ENCODE peak calls at places on chromosomes 1 and 21, in six cellular contexts. N is aorta, K is left ventricle myocardium inferior, V is upper lobe of right lung, D is ascending aorta, E is right lobe of liver. S is an unnamed sample.
A peak's percentile ranks its signal among the peaks of the same experiment; 100 is the strongest.

GRCh38 chr21:33824156-33824941 is 91.3 kb downstream of the ATP5PO start:
- DNase-seq in N (no peak), K (no peak), V (no peak), D (no peak), E (no peak), S (no peak)

GRCh38 chr1:93395195-93395594 is 49.5 kb downstream of the DR1 start:
- DNase-seq in N (no peak), K (no peak), V (no peak), D (no peak), E (no peak), S (no peak)

GRCh38 chr1:23483327-23484252 is at the start of gene ASAP3:
- DNase-seq in N (peak; percentile 64), K (peak; percentile 60), V (peak; percentile 76), D (no peak), E (peak; percentile 69), S (no peak)

GRCh38 chr1:26734501-26735058 is 38.8 kb downstream of the ARID1A start:
- DNase-seq in N (no peak), K (no peak), V (no peak), D (no peak), E (no peak), S (no peak)

GRCh38 chr1:63931468-63931867 is 157.7 kb downstream of the ROR1 start:
- DNase-seq in N (no peak), K (no peak), V (no peak), D (no peak), E (no peak), S (no peak)

GRCh38 chr1:24254783-24255182 is 64.4 kb upstream of the GRHL3 start:
- DNase-seq in N (no peak), K (no peak), V (no peak), D (no peak), E (no peak), S (no peak)

GRCh38 chr1:67597336-67597735 is 87.7 kb upstream of the GADD45A start:
- DNase-seq in N (no peak), K (no peak), V (no peak), D (no peak), E (no peak), S (no peak)

GRCh38 chr1:3505161-3505560 is 50.7 kb downstream of the ARHGEF16 start:
- DNase-seq in N (no peak), K (no peak), V (no peak), D (no peak), E (no peak), S (no peak)

GRCh38 chr1:232477728-232478127 is 152.2 kb downstream of the SIPA1L2 start:
- DNase-seq in N (no peak), K (no peak), V (no peak), D (peak; percentile 67), E (no peak), S (peak; percentile 43)

GRCh38 chr1:236904874-236905741 is 99.1 kb downstream of the MT1HL1 start:
- DNase-seq in N (no peak), K (no peak), V (no peak), D (no peak), E (no peak), S (no peak)

GRCh38 chr1:116152950-116153691 is 41.9 kb downstream of the MAB21L3 start:
- DNase-seq in N (no peak), K (no peak), V (no peak), D (no peak), E (peak; percentile 77), S (no peak)

GRCh38 chr1:106613861-106614260 is 442.6 kb upstream of the PRMT6 start:
- DNase-seq in N (no peak), K (no peak), V (no peak), D (no peak), E (no peak), S (no peak)

GRCh38 chr1:184709418-184709817 is 45.2 kb downstream of the EDEM3 start:
- DNase-seq in N (no peak), K (no peak), V (no peak), D (no peak), E (no peak), S (no peak)

GRCh38 chr1:184705271-184705670 is 49.4 kb downstream of the EDEM3 start:
- DNase-seq in N (no peak), K (no peak), V (no peak), D (no peak), E (no peak), S (no peak)

DNA sequence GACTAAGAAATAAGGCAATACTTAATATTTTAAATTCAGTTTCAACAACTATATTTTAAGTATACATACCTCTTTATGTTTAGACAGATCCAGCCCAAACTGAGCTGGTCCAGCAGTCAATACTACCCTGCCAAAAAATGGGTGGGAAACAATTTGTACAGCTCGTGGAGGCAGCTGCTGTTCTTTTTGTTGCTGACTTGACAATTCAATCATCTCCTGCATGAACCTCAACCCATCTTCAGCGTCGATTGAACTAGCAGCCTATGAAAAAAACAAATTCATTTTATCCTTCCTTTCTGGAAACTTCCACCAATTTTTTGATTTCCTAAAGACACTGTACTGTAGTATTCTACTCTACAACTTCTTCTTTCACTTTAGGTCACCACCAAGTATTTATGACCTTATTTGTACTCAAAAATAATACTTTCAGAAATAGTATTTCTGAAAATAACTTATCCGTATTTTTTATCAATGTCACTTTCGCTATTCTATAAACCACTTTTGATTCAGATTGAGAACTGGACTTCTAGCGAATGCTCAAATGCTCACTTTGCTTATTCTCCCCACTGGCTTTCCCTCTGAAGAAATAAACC is 46.5 kb downstream of the EDEM3 start:
- DNase-seq in N (no peak), K (no peak), V (no peak), D (no peak), E (no peak), S (no peak)
- H3K36me3 ChIP-seq in N (peaks cover 3% of the 10 kb centered on the region), K (peaks cover 95% of the 10 kb centered on the region), V (peaks cover 99% of the 10 kb centered on the region), D (peaks cover 66% of the 10 kb centered on the region), E (peaks cover 17% of the 10 kb centered on the region), S (peaks cover 93% of the 10 kb centered on the region)

GRCh38 chr1:107919953-107920352 is 45.0 kb downstream of the VAV3 start:
- DNase-seq in N (no peak), K (no peak), V (no peak), D (no peak), E (no peak), S (no peak)

GRCh38 chr1:107925565-107925964 is 39.4 kb downstream of the VAV3 start:
- DNase-seq in N (no peak), K (no peak), V (no peak), D (no peak), E (no peak), S (no peak)

GRCh38 chr1:107926436-107927080 is 38.4 kb downstream of the VAV3 start:
- DNase-seq in N (no peak), K (no peak), V (no peak), D (no peak), E (no peak), S (no peak)

GRCh38 chr1:107920999-107921398 is 44.0 kb downstream of the VAV3 start:
- DNase-seq in N (no peak), K (no peak), V (no peak), D (no peak), E (no peak), S (no peak)

GRCh38 chr1:107920578-107920977 is 44.4 kb downstream of the VAV3 start:
- DNase-seq in N (no peak), K (no peak), V (no peak), D (no peak), E (no peak), S (no peak)
- H3K27ac ChIP-seq in N (no peak overlapping the region), K (no peak overlapping the region), V (no peak overlapping the region), D (no peak overlapping the region), E (no peak overlapping the region), S (no peak overlapping the region)

GRCh38 chr1:36345353-36345752 is 21.9 kb upstream of the EVA1B start:
- DNase-seq in N (no peak), K (no peak), V (no peak), D (no peak), E (no peak), S (no peak)

GRCh38 chr1:36346741-36347370 is 23.4 kb upstream of the EVA1B start:
- DNase-seq in N (no peak), K (no peak), V (no peak), D (no peak), E (no peak), S (no peak)

GRCh38 chr1:36342426-36343185 is 19.2 kb upstream of the EVA1B start:
- DNase-seq in N (peak; percentile 77), K (no peak), V (peak; percentile 75), D (peak; percentile 89), E (no peak), S (no peak)

GRCh38 chr1:36343651-36344394 is 20.4 kb upstream of the EVA1B start:
- DNase-seq in N (no peak), K (no peak), V (no peak), D (no peak), E (no peak), S (no peak)

DNA sequence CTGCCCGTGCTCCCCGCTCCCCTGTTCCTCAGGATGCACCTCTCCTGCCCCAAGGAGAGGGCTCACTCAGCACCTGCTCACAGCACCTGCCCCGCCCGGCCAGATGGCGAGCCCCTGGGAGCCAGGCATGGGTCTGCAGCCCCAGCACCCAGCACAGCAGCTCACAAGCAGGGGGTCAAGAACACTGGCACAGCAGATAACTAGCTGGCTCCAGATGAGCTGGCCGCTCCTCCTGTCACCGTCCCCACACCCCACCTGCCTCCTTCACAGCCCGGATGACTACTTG is 20.9 kb upstream of the EVA1B start:
- DNase-seq in N (no peak), K (no peak), V (no peak), D (no peak), E (no peak), S (no peak)
- H3K36me3 ChIP-seq in N (no peaks in the 10 kb centered on the region), K (peaks cover 73% of the 10 kb centered on the region), V (peaks cover 77% of the 10 kb centered on the region), D (peaks cover 66% of the 10 kb centered on the region), E (peaks cover 3% of the 10 kb centered on the region), S (peaks cover 43% of the 10 kb centered on the region)

DNA sequence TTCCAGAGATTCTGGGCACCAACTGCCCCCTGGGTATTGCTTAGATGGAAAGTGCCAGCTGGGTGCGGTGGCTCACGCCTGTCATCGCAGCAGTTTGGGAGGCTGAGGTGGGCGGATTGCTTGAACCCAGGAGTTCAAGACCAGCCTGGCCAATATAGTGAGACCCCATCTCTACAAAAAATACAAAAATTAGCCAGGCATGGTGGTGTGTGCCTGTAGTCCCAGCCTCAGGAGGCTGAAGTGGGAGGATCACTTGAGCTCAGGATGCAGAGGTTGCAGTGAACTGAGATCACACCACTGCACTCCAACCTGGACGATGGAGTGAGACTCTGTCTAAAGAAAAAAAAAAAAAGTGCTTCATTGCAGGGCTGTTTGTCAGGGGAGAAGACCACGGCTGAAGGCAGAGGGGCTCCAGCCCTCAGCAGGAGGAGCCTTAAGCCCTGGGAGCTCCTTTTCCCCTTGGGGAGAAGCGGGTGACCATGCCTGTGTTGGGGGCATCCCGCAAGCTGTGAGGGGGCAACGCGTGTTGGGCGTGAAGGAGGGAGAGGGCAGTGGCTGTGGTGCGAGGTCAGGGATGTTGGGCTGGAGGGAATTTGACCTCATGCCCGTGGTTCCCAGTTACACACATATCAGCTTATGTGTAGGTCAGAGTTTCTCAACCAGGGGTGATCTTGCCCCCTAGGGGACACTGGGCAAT is 131.5 kb upstream of the VAMP3 start:
- DNase-seq in N (no peak), K (no peak), V (no peak), D (no peak), E (no peak), S (no peak)
- H3K27ac ChIP-seq in N (no peak overlapping the region), K (no peak overlapping the region), V (no peak overlapping the region), D (no peak overlapping the region), E (no peak overlapping the region), S (no peak overlapping the region)

DNA sequence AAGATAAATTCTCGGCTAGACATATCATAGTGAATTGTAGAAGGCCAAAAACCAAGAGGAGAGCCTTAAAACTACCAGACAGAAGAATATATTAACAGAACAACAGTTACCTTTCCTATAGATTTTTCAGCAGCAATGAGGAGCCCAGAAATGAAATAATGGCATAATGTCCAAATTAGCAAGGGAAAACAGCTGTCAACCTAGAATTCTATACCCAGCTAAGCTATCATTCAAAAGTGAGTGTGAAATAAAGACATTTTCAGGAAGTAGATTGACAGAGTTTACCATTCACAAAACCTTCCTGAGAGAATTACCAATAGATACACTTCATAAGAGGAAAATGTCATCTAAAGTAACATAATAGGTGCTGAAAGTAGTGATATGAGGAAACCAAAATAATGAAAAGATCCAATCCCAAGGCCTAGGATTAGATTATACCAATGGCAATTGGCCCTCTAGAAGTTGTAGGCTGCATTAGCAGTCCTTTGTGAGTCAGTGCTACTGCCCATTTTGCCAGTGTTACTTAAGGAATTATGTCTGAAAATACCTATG is 34.5 kb downstream of the OBSCN start:
- DNase-seq in N (no peak), K (no peak), V (no peak), D (no peak), E (no peak), S (no peak)
- H3K36me3 ChIP-seq in N (no peaks in the 10 kb centered on the region), K (peaks cover 95% of the 10 kb centered on the region), V (no peaks in the 10 kb centered on the region), D (no peaks in the 10 kb centered on the region), E (no peaks in the 10 kb centered on the region), S (peaks cover 13% of the 10 kb centered on the region)